ENCODE peak calls at places on chromosomes 1 and 21, in eight cellular contexts. One of them, this sample, is unnamed.
A peak's percentile ranks its signal among the peaks of the same experiment; 100 is the strongest.

GRCh38 chr1:45833361-45833760 is 29.9 kb downstream of the MAST2 start:
- DNase-seq in NT2/D1: no peak
- DNase-seq in suprapubic skin: no peak
- DNase-seq in CD8-positive, alpha-beta memory T cell: no peak
- DNase-seq in SK-N-SH: no peak
- DNase-seq in OCI-LY7: no peak
- DNase-seq in heart right ventricle: no peak
- DNase-seq in MG63: no peak
- DNase-seq in this sample: no peak

GRCh38 chr1:85577421-85578320 is 2.9 kb upstream of the CCN1 start:
- DNase-seq in NT2/D1: no peak
- DNase-seq in suprapubic skin: peak; percentile 71
- DNase-seq in CD8-positive, alpha-beta memory T cell: no peak
- DNase-seq in SK-N-SH: peak; percentile 35
- DNase-seq in OCI-LY7: no peak
- DNase-seq in heart right ventricle: peak; percentile 42
- DNase-seq in MG63: peak; percentile 77
- DNase-seq in this sample: peak; percentile 58

GRCh38 chr1:155983191-155984023 is 5.1 kb upstream of the ARHGEF2 start:
- DNase-seq in NT2/D1: no peak
- DNase-seq in suprapubic skin: no peak
- DNase-seq in CD8-positive, alpha-beta memory T cell: no peak
- DNase-seq in SK-N-SH: no peak
- DNase-seq in OCI-LY7: peak; percentile 85
- DNase-seq in heart right ventricle: peak; percentile 82
- DNase-seq in MG63: peak; percentile 99
- DNase-seq in this sample: peak; percentile 88

GRCh38 chr1:180935326-180936109 is 22.8 kb downstream of the KIAA1614 start:
- DNase-seq in NT2/D1: no peak
- DNase-seq in suprapubic skin: no peak
- DNase-seq in CD8-positive, alpha-beta memory T cell: no peak
- DNase-seq in SK-N-SH: no peak
- DNase-seq in OCI-LY7: peak; percentile 86
- DNase-seq in heart right ventricle: no peak
- DNase-seq in MG63: no peak
- DNase-seq in this sample: no peak

GRCh38 chr1:218330043-218330623 is 15.0 kb upstream of the TGFB2 start:
- DNase-seq in NT2/D1: no peak
- DNase-seq in suprapubic skin: no peak
- DNase-seq in CD8-positive, alpha-beta memory T cell: no peak
- DNase-seq in SK-N-SH: peak; percentile 56
- DNase-seq in OCI-LY7: peak; percentile 45
- DNase-seq in heart right ventricle: no peak
- DNase-seq in MG63: no peak
- DNase-seq in this sample: no peak

GRCh38 chr1:156241311-156241811 is 623 bp upstream of the BGLAP start:
- DNase-seq in NT2/D1: no peak
- DNase-seq in suprapubic skin: peak; percentile 70
- DNase-seq in CD8-positive, alpha-beta memory T cell: no peak
- DNase-seq in SK-N-SH: no peak
- DNase-seq in OCI-LY7: no peak
- DNase-seq in heart right ventricle: no peak
- DNase-seq in MG63: peak; percentile 98
- DNase-seq in this sample: no peak

GRCh38 chr1:201759194-201759814 is 69.7 kb upstream of the IPO9 start:
- DNase-seq in NT2/D1: no peak
- DNase-seq in suprapubic skin: no peak
- DNase-seq in CD8-positive, alpha-beta memory T cell: no peak
- DNase-seq in SK-N-SH: no peak
- DNase-seq in OCI-LY7: no peak
- DNase-seq in heart right ventricle: no peak
- DNase-seq in MG63: peak; percentile 64
- DNase-seq in this sample: no peak

GRCh38 chr1:241789061-241789460 is 58.9 kb upstream of the EXO1 start:
- DNase-seq in NT2/D1: no peak
- DNase-seq in suprapubic skin: no peak
- DNase-seq in CD8-positive, alpha-beta memory T cell: no peak
- DNase-seq in SK-N-SH: no peak
- DNase-seq in OCI-LY7: no peak
- DNase-seq in heart right ventricle: no peak
- DNase-seq in MG63: no peak
- DNase-seq in this sample: no peak

GRCh38 chr1:155649689-155650088 is 38.9 kb downstream of the YY1AP1 start:
- DNase-seq in NT2/D1: no peak
- DNase-seq in suprapubic skin: no peak
- DNase-seq in CD8-positive, alpha-beta memory T cell: no peak
- DNase-seq in SK-N-SH: no peak
- DNase-seq in OCI-LY7: no peak
- DNase-seq in heart right ventricle: no peak
- DNase-seq in MG63: no peak
- DNase-seq in this sample: no peak

GRCh38 chr1:246565751-246566127 is 322 bp downstream of the TFB2M start:
- DNase-seq in NT2/D1: no peak
- DNase-seq in suprapubic skin: no peak
- DNase-seq in CD8-positive, alpha-beta memory T cell: no peak
- DNase-seq in SK-N-SH: no peak
- DNase-seq in OCI-LY7: no peak
- DNase-seq in heart right ventricle: no peak
- DNase-seq in MG63: no peak
- DNase-seq in this sample: no peak

GRCh38 chr1:72177711-72178110 is 104.6 kb downstream of the NEGR1 start:
- DNase-seq in NT2/D1: no peak
- DNase-seq in suprapubic skin: no peak
- DNase-seq in CD8-positive, alpha-beta memory T cell: no peak
- DNase-seq in SK-N-SH: no peak
- DNase-seq in OCI-LY7: no peak
- DNase-seq in heart right ventricle: no peak
- DNase-seq in MG63: no peak
- DNase-seq in this sample: no peak

GRCh38 chr1:197924516-197925123 is 7.4 kb downstream of the LHX9 start:
- DNase-seq in NT2/D1: no peak
- DNase-seq in suprapubic skin: no peak
- DNase-seq in CD8-positive, alpha-beta memory T cell: no peak
- DNase-seq in SK-N-SH: peak; percentile 74
- DNase-seq in OCI-LY7: peak; percentile 61
- DNase-seq in heart right ventricle: peak; percentile 27
- DNase-seq in MG63: peak; percentile 52
- DNase-seq in this sample: peak; percentile 15

GRCh38 chr1:52738863-52739406 is 12.7 kb downstream of the ZYG11B start:
- DNase-seq in NT2/D1: no peak
- DNase-seq in suprapubic skin: no peak
- DNase-seq in CD8-positive, alpha-beta memory T cell: no peak
- DNase-seq in SK-N-SH: no peak
- DNase-seq in OCI-LY7: no peak
- DNase-seq in heart right ventricle: peak; percentile 24
- DNase-seq in MG63: no peak
- DNase-seq in this sample: no peak

GRCh38 chr21:29175408-29176147 is 45.1 kb downstream of the MAP3K7CL start:
- DNase-seq in NT2/D1: no peak
- DNase-seq in suprapubic skin: no peak
- DNase-seq in CD8-positive, alpha-beta memory T cell: no peak
- DNase-seq in SK-N-SH: no peak
- DNase-seq in OCI-LY7: no peak
- DNase-seq in heart right ventricle: no peak
- DNase-seq in MG63: no peak
- DNase-seq in this sample: peak; percentile 43

GRCh38 chr1:8858112-8858668 is 20.3 kb downstream of the ENO1 start:
- DNase-seq in NT2/D1: no peak
- DNase-seq in suprapubic skin: no peak
- DNase-seq in CD8-positive, alpha-beta memory T cell: no peak
- DNase-seq in SK-N-SH: no peak
- DNase-seq in OCI-LY7: no peak
- DNase-seq in heart right ventricle: peak; percentile 68
- DNase-seq in MG63: peak; percentile 37
- DNase-seq in this sample: peak; percentile 52

GRCh38 chr1:108817016-108817415 is 39.9 kb downstream of the AKNAD1 start:
- DNase-seq in NT2/D1: no peak
- DNase-seq in suprapubic skin: no peak
- DNase-seq in CD8-positive, alpha-beta memory T cell: no peak
- DNase-seq in SK-N-SH: no peak
- DNase-seq in OCI-LY7: no peak
- DNase-seq in heart right ventricle: peak; percentile 31
- DNase-seq in MG63: peak; percentile 81
- DNase-seq in this sample: peak; percentile 77

GRCh38 chr1:108815566-108815965 is 41.3 kb downstream of the AKNAD1 start:
- DNase-seq in NT2/D1: no peak
- DNase-seq in suprapubic skin: no peak
- DNase-seq in CD8-positive, alpha-beta memory T cell: no peak
- DNase-seq in SK-N-SH: no peak
- DNase-seq in OCI-LY7: no peak
- DNase-seq in heart right ventricle: no peak
- DNase-seq in MG63: no peak
- DNase-seq in this sample: no peak

GRCh38 chr1:108817811-108818210 is 39.1 kb downstream of the AKNAD1 start:
- DNase-seq in NT2/D1: no peak
- DNase-seq in suprapubic skin: no peak
- DNase-seq in CD8-positive, alpha-beta memory T cell: no peak
- DNase-seq in SK-N-SH: no peak
- DNase-seq in OCI-LY7: no peak
- DNase-seq in heart right ventricle: no peak
- DNase-seq in MG63: no peak
- DNase-seq in this sample: no peak

GRCh38 chr1:108814343-108815125 is 42.4 kb downstream of the AKNAD1 start:
- DNase-seq in NT2/D1: no peak
- DNase-seq in suprapubic skin: no peak
- DNase-seq in CD8-positive, alpha-beta memory T cell: no peak
- DNase-seq in SK-N-SH: no peak
- DNase-seq in OCI-LY7: no peak
- DNase-seq in heart right ventricle: no peak
- DNase-seq in MG63: peak; percentile 59
- DNase-seq in this sample: no peak

GRCh38 chr1:108816049-108816882 is 40.6 kb downstream of the AKNAD1 start:
- DNase-seq in NT2/D1: peak; percentile 54
- DNase-seq in suprapubic skin: peak; percentile 88
- DNase-seq in CD8-positive, alpha-beta memory T cell: no peak
- DNase-seq in SK-N-SH: peak; percentile 76
- DNase-seq in OCI-LY7: no peak
- DNase-seq in heart right ventricle: peak; percentile 82
- DNase-seq in MG63: peak; percentile 93
- DNase-seq in this sample: peak; percentile 87
- H3K4me3 ChIP-seq in NT2/D1: no peak overlapping the region
- H3K4me3 ChIP-seq in suprapubic skin: peak overlapping the region; percentile 46
- H3K4me3 ChIP-seq in CD8-positive, alpha-beta memory T cell: no peak overlapping the region
- H3K4me3 ChIP-seq in SK-N-SH: no peak overlapping the region
- H3K4me3 ChIP-seq in OCI-LY7: no peak overlapping the region
- H3K4me3 ChIP-seq in heart right ventricle: peak overlapping the region; percentile 16
- H3K4me3 ChIP-seq in MG63: peak overlapping the region; percentile 25
- H3K4me3 ChIP-seq in this sample: peak overlapping the region; percentile 29

GRCh38 chr1:232968965-232969364 is 18.6 kb downstream of the NTPCR start:
- DNase-seq in NT2/D1: no peak
- DNase-seq in suprapubic skin: no peak
- DNase-seq in CD8-positive, alpha-beta memory T cell: no peak
- DNase-seq in SK-N-SH: no peak
- DNase-seq in OCI-LY7: peak; percentile 7
- DNase-seq in heart right ventricle: peak; percentile 46
- DNase-seq in MG63: peak; percentile 53
- DNase-seq in this sample: no peak
- H3K4me3 ChIP-seq in NT2/D1: no peak overlapping the region
- H3K4me3 ChIP-seq in suprapubic skin: no peak overlapping the region
- H3K4me3 ChIP-seq in CD8-positive, alpha-beta memory T cell: no peak overlapping the region
- H3K4me3 ChIP-seq in SK-N-SH: no peak overlapping the region
- H3K4me3 ChIP-seq in OCI-LY7: no peak overlapping the region
- H3K4me3 ChIP-seq in heart right ventricle: no peak overlapping the region
- H3K4me3 ChIP-seq in MG63: no peak overlapping the region
- H3K4me3 ChIP-seq in this sample: no peak overlapping the region

GRCh38 chr1:116558140-116558549 is 12.7 kb downstream of the CD58 start:
- DNase-seq in NT2/D1: no peak
- DNase-seq in suprapubic skin: no peak
- DNase-seq in CD8-positive, alpha-beta memory T cell: no peak
- DNase-seq in SK-N-SH: no peak
- DNase-seq in OCI-LY7: no peak
- DNase-seq in heart right ventricle: no peak
- DNase-seq in MG63: no peak
- DNase-seq in this sample: no peak

GRCh38 chr1:116565222-116565621 is 5.6 kb downstream of the CD58 start:
- DNase-seq in NT2/D1: no peak
- DNase-seq in suprapubic skin: no peak
- DNase-seq in CD8-positive, alpha-beta memory T cell: no peak
- DNase-seq in SK-N-SH: no peak
- DNase-seq in OCI-LY7: no peak
- DNase-seq in heart right ventricle: no peak
- DNase-seq in MG63: no peak
- DNase-seq in this sample: no peak

GRCh38 chr1:116559304-116559761 is 11.5 kb downstream of the CD58 start:
- DNase-seq in NT2/D1: no peak
- DNase-seq in suprapubic skin: no peak
- DNase-seq in CD8-positive, alpha-beta memory T cell: no peak
- DNase-seq in SK-N-SH: no peak
- DNase-seq in OCI-LY7: no peak
- DNase-seq in heart right ventricle: no peak
- DNase-seq in MG63: no peak
- DNase-seq in this sample: no peak

GRCh38 chr1:116560704-116561490 is 9.9 kb downstream of the CD58 start:
- DNase-seq in NT2/D1: no peak
- DNase-seq in suprapubic skin: no peak
- DNase-seq in CD8-positive, alpha-beta memory T cell: no peak
- DNase-seq in SK-N-SH: no peak
- DNase-seq in OCI-LY7: no peak
- DNase-seq in heart right ventricle: no peak
- DNase-seq in MG63: no peak
- DNase-seq in this sample: no peak

DNA sequence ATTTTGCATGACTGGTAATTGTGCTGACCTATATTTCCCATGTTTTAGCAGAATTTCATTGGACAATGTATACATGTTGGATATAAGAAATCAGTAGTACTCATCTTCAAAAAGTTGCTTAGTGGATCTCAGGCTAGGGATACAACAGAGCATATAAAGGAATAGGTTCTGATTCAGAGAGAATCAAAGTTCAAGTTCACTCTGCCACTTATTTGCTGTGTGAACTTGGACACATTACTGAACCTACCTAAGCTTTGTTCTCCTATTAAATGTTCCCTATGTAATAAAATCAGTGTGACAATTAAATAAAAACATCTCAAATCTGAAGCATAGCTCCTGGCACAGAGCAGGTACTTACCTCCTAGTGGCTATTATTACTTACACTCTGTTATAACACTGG is 9.3 kb downstream of the CD58 start:
- DNase-seq in NT2/D1: no peak
- DNase-seq in suprapubic skin: no peak
- DNase-seq in CD8-positive, alpha-beta memory T cell: no peak
- DNase-seq in SK-N-SH: no peak
- DNase-seq in OCI-LY7: no peak
- DNase-seq in heart right ventricle: no peak
- DNase-seq in MG63: no peak
- DNase-seq in this sample: no peak
- H3K4me3 ChIP-seq in NT2/D1: no peak overlapping the region
- H3K4me3 ChIP-seq in suprapubic skin: no peak overlapping the region
- H3K4me3 ChIP-seq in CD8-positive, alpha-beta memory T cell: no peak overlapping the region
- H3K4me3 ChIP-seq in SK-N-SH: no peak overlapping the region
- H3K4me3 ChIP-seq in OCI-LY7: no peak overlapping the region
- H3K4me3 ChIP-seq in heart right ventricle: no peak overlapping the region
- H3K4me3 ChIP-seq in MG63: no peak overlapping the region
- H3K4me3 ChIP-seq in this sample: no peak overlapping the region

DNA sequence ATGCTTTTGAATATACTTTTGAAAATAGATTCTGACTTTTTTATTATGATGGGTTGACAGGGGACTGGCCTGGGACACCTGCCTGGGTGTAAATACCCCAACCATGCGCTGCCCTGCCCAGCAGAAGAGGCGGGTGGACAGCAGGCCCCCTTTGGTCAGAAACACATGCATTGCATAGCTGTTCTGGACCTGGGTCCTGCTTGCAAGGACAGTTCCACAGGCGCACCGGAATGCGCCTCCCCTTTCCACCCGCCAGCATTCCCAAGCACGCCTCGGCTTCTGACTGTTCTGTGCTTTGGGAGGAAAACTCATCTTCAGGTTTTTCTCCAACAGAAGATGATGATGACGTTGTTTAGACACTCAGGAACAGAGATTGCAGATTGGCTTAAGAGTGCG is 435 bp upstream of the ZNF678 start:
- DNase-seq in NT2/D1: no peak
- DNase-seq in suprapubic skin: no peak
- DNase-seq in CD8-positive, alpha-beta memory T cell: no peak
- DNase-seq in SK-N-SH: peak; percentile 47
- DNase-seq in OCI-LY7: no peak
- DNase-seq in heart right ventricle: no peak
- DNase-seq in MG63: no peak
- DNase-seq in this sample: no peak
- H3K4me3 ChIP-seq in NT2/D1: no peak overlapping the region
- H3K4me3 ChIP-seq in suprapubic skin: peak overlapping the region; percentile 69
- H3K4me3 ChIP-seq in CD8-positive, alpha-beta memory T cell: peak overlapping the region; percentile 68
- H3K4me3 ChIP-seq in SK-N-SH: no peak overlapping the region
- H3K4me3 ChIP-seq in OCI-LY7: peak overlapping the region; percentile 84
- H3K4me3 ChIP-seq in heart right ventricle: no peak overlapping the region
- H3K4me3 ChIP-seq in MG63: peak overlapping the region; percentile 90
- H3K4me3 ChIP-seq in this sample: peak overlapping the region; percentile 79